ENCODE peak calls at places on chromosomes 13 and 19, in seven cellular contexts. One of them, this sample, is unnamed.
A peak's percentile ranks its signal among the peaks of the same experiment; 100 is the strongest.

GRCh38 chr19:35986664-35987570 is 8.1 kb upstream of the SDHAF1 start:
- DNase-seq in body of pancreas: peak; percentile 32
- DNase-seq in fibroblast of lung: no peak
- DNase-seq in CD8-positive, alpha-beta T cell: no peak
- DNase-seq in cardiac muscle cell: peak; percentile 44
- DNase-seq in ascending aorta: no peak
- DNase-seq in coronary artery: no peak
- DNase-seq in this sample: no peak

GRCh38 chr13:48730971-48731658 is 77.4 kb downstream of the CYSLTR2 start:
- DNase-seq in CD8-positive, alpha-beta T cell: no peak
- DNase-seq in coronary artery: no peak
- DNase-seq in fibroblast of lung: peak; percentile 79
- DNase-seq in cardiac muscle cell: no peak
- DNase-seq in ascending aorta: no peak
- DNase-seq in body of pancreas: no peak
- DNase-seq in this sample: peak; percentile 11

GRCh38 chr13:24271611-24272451 is 37.5 kb upstream of the C1QTNF9 start:
- DNase-seq in body of pancreas: peak; percentile 88
- DNase-seq in ascending aorta: peak; percentile 75
- DNase-seq in coronary artery: peak; percentile 85
- DNase-seq in fibroblast of lung: peak; percentile 83
- DNase-seq in CD8-positive, alpha-beta T cell: peak; percentile 50
- DNase-seq in cardiac muscle cell: no peak
- DNase-seq in this sample: peak; percentile 77

GRCh38 chr13:99671746-99672145 is 170.5 kb downstream of the TM9SF2 start:
- DNase-seq in fibroblast of lung: no peak
- DNase-seq in ascending aorta: no peak
- DNase-seq in cardiac muscle cell: no peak
- DNase-seq in body of pancreas: no peak
- DNase-seq in coronary artery: no peak
- DNase-seq in CD8-positive, alpha-beta T cell: no peak
- DNase-seq in this sample: no peak

GRCh38 chr13:78595819-78596700 is 7.3 kb downstream of the POU4F1 start:
- DNase-seq in CD8-positive, alpha-beta T cell: no peak
- DNase-seq in body of pancreas: no peak
- DNase-seq in ascending aorta: no peak
- DNase-seq in coronary artery: no peak
- DNase-seq in fibroblast of lung: no peak
- DNase-seq in cardiac muscle cell: peak; percentile 62
- DNase-seq in this sample: no peak

GRCh38 chr19:12721656-12722565 is 1.8 kb downstream of the TNPO2 start:
- DNase-seq in ascending aorta: peak; percentile 79
- DNase-seq in body of pancreas: peak; percentile 69
- DNase-seq in coronary artery: peak; percentile 90
- DNase-seq in cardiac muscle cell: peak; percentile 94
- DNase-seq in fibroblast of lung: peak; percentile 85
- DNase-seq in CD8-positive, alpha-beta T cell: peak; percentile 23
- DNase-seq in this sample: peak; percentile 70

GRCh38 chr19:28285078-28285477 is 927.9 kb downstream of the UQCRFS1 start:
- DNase-seq in coronary artery: no peak
- DNase-seq in body of pancreas: no peak
- DNase-seq in CD8-positive, alpha-beta T cell: no peak
- DNase-seq in cardiac muscle cell: no peak
- DNase-seq in fibroblast of lung: no peak
- DNase-seq in ascending aorta: no peak
- DNase-seq in this sample: no peak

GRCh38 chr13:107351305-107351704 is 783.4 kb upstream of the ARGLU1 start:
- DNase-seq in coronary artery: no peak
- DNase-seq in cardiac muscle cell: peak; percentile 1
- DNase-seq in ascending aorta: no peak
- DNase-seq in fibroblast of lung: peak; percentile 43
- DNase-seq in CD8-positive, alpha-beta T cell: no peak
- DNase-seq in body of pancreas: no peak
- DNase-seq in this sample: no peak

GRCh38 chr13:41942462-41943094 is 18.3 kb downstream of the VWA8 start:
- DNase-seq in fibroblast of lung: peak; percentile 50
- DNase-seq in body of pancreas: no peak
- DNase-seq in ascending aorta: no peak
- DNase-seq in coronary artery: no peak
- DNase-seq in cardiac muscle cell: peak; percentile 39
- DNase-seq in CD8-positive, alpha-beta T cell: no peak
- DNase-seq in this sample: peak; percentile 74

GRCh38 chr13:99071211-99071610 is 93.3 kb upstream of the DOCK9 start:
- DNase-seq in CD8-positive, alpha-beta T cell: no peak
- DNase-seq in coronary artery: no peak
- DNase-seq in body of pancreas: no peak
- DNase-seq in cardiac muscle cell: no peak
- DNase-seq in fibroblast of lung: no peak
- DNase-seq in ascending aorta: no peak
- DNase-seq in this sample: no peak

GRCh38 chr19:55254625-55254977 is 4.2 kb downstream of the PPP6R1 start:
- DNase-seq in fibroblast of lung: no peak
- DNase-seq in coronary artery: no peak
- DNase-seq in ascending aorta: no peak
- DNase-seq in CD8-positive, alpha-beta T cell: no peak
- DNase-seq in cardiac muscle cell: no peak
- DNase-seq in body of pancreas: no peak
- DNase-seq in this sample: no peak

GRCh38 chr19:55256562-55257460 is 2.0 kb downstream of the PPP6R1 start:
- DNase-seq in ascending aorta: no peak
- DNase-seq in CD8-positive, alpha-beta T cell: no peak
- DNase-seq in coronary artery: no peak
- DNase-seq in fibroblast of lung: no peak
- DNase-seq in body of pancreas: no peak
- DNase-seq in cardiac muscle cell: no peak
- DNase-seq in this sample: peak; percentile 5

GRCh38 chr19:55253842-55254624 is 4.8 kb downstream of the PPP6R1 start:
- DNase-seq in fibroblast of lung: no peak
- DNase-seq in cardiac muscle cell: no peak
- DNase-seq in coronary artery: no peak
- DNase-seq in body of pancreas: peak; percentile 21
- DNase-seq in CD8-positive, alpha-beta T cell: peak; percentile 52
- DNase-seq in ascending aorta: no peak
- DNase-seq in this sample: no peak

GRCh38 chr19:55257461-55258411 is 1.1 kb downstream of the PPP6R1 start:
- DNase-seq in coronary artery: no peak
- DNase-seq in ascending aorta: no peak
- DNase-seq in CD8-positive, alpha-beta T cell: no peak
- DNase-seq in fibroblast of lung: no peak
- DNase-seq in body of pancreas: no peak
- DNase-seq in cardiac muscle cell: peak; percentile 47
- DNase-seq in this sample: peak; percentile 12

DNA sequence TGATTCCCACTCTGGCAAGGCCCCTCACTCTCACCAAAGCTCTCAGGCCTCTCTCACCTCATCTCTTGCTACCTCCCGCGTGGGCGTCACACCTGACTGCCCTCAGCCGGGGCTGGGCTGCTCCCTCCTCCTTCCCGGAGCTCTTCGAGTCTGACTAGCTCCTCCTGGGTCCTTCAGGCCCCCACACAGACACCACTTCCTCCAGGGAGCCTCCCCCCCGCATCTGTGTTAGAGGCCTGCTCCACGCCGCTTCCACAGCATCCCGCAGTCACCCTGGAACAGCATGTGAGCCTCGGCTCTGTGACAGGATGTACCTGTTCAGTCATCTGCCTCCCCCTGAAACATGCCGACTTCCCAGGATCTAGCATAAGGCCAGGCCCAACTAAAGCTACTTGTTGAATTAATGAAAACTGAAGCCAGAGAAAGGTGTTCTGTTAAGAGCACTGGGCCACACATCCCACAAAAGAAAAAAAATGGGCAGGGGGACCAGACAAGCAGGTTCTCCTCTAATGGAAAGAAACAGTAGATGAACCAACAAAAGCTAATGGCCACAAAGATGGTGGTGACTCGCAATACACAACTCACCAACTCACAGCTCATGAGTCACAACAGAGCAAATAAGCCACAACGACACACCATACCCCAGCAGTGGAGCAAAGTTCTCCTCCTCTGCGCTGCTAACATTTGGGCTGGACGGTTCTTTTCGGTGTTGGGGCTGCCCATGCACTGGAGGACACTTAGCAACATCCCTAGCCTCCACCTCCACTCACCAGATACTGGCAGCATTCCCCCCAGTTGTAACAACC is 3.0 kb downstream of the PPP6R1 start:
- DNase-seq in body of pancreas: no peak
- DNase-seq in coronary artery: no peak
- DNase-seq in ascending aorta: no peak
- DNase-seq in fibroblast of lung: peak; percentile 39
- DNase-seq in CD8-positive, alpha-beta T cell: peak; percentile 33
- DNase-seq in cardiac muscle cell: no peak
- DNase-seq in this sample: peak; percentile 15
- H3K4me3 ChIP-seq in body of pancreas: no peak overlapping the region
- H3K4me3 ChIP-seq in coronary artery: peak overlapping the region; percentile 87
- H3K4me3 ChIP-seq in ascending aorta: no peak overlapping the region
- H3K4me3 ChIP-seq in fibroblast of lung: no peak overlapping the region
- H3K4me3 ChIP-seq in CD8-positive, alpha-beta T cell: peak overlapping the region; percentile 74
- H3K4me3 ChIP-seq in cardiac muscle cell: no peak overlapping the region
- H3K4me3 ChIP-seq in this sample: peak overlapping the region; percentile 88

GRCh38 chr19:46732172-46732938 is 13.5 kb upstream of the FKRP start:
- DNase-seq in coronary artery: no peak
- DNase-seq in CD8-positive, alpha-beta T cell: no peak
- DNase-seq in body of pancreas: no peak
- DNase-seq in ascending aorta: no peak
- DNase-seq in cardiac muscle cell: no peak
- DNase-seq in fibroblast of lung: peak; percentile 88
- DNase-seq in this sample: no peak

GRCh38 chr19:46730187-46730586 is 13.3 kb upstream of the PRKD2 start:
- DNase-seq in CD8-positive, alpha-beta T cell: no peak
- DNase-seq in ascending aorta: no peak
- DNase-seq in coronary artery: no peak
- DNase-seq in fibroblast of lung: no peak
- DNase-seq in cardiac muscle cell: no peak
- DNase-seq in body of pancreas: no peak
- DNase-seq in this sample: no peak

GRCh38 chr19:46730595-46730994 is 13.7 kb upstream of the PRKD2 start:
- DNase-seq in CD8-positive, alpha-beta T cell: no peak
- DNase-seq in cardiac muscle cell: no peak
- DNase-seq in body of pancreas: no peak
- DNase-seq in fibroblast of lung: no peak
- DNase-seq in coronary artery: no peak
- DNase-seq in ascending aorta: no peak
- DNase-seq in this sample: no peak

GRCh38 chr19:46731584-46731983 is 14.3 kb upstream of the FKRP start:
- DNase-seq in fibroblast of lung: peak; percentile 61
- DNase-seq in CD8-positive, alpha-beta T cell: no peak
- DNase-seq in cardiac muscle cell: no peak
- DNase-seq in body of pancreas: peak; percentile 32
- DNase-seq in coronary artery: no peak
- DNase-seq in ascending aorta: no peak
- DNase-seq in this sample: no peak

DNA sequence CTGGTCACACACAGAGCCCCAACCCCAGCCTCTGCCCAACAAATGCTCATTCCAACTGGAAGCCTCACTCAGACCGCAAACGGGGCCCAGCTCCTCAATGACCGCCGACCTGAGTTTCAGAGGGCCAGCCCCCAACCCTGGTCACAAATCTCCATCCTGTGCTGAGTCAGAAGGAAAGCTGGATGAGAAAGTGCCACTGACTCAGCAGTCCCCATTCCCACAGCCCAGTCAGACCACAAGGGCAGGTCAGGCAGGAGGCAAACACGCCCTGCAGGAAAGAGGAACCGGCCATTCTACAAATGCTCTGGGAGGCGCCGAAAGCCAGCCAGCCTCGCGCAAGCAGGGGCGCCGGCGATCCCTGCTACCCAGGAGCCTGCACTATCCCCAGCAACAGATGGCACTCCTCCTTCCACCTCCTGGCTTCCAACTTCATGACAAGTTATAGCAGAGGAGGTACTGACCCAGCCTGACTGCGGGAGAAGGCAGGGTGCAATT is 14.1 kb upstream of the PRKD2 start:
- DNase-seq in body of pancreas: peak; percentile 65
- DNase-seq in ascending aorta: no peak
- DNase-seq in fibroblast of lung: peak; percentile 98
- DNase-seq in coronary artery: no peak
- DNase-seq in cardiac muscle cell: no peak
- DNase-seq in CD8-positive, alpha-beta T cell: no peak
- DNase-seq in this sample: peak; percentile 78
- TF ChIP-seq CTCF in body of pancreas: no peak
- TF ChIP-seq CTCF in ascending aorta: no peak
- TF ChIP-seq CTCF in fibroblast of lung: no peak
- TF ChIP-seq CTCF in coronary artery: no peak
- TF ChIP-seq CTCF in cardiac muscle cell: no peak
- TF ChIP-seq CTCF in CD8-positive, alpha-beta T cell: no peak
- TF ChIP-seq CTCF in this sample: no peak

DNA sequence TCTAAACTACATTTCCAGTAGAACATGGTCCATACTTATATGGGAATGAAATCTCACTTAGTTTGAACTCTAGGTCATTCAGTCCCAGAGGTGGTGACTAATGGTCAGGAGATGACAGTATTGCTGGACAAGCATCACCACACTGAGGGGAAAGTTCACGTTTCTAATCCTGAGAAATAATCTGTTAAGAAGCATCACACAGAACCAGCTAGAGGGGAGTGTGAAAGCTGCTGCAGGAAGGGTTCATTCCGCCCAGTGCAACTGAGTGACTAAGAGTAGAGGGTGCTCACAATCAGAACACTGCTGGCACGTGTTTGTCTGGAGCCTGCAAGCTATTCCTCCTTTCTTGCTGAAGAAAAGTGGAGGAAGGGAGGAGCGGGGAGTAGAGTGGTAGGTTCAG is 2.7 kb downstream of the COL4A1 start:
- DNase-seq in body of pancreas: no peak
- DNase-seq in fibroblast of lung: peak; percentile 55
- DNase-seq in CD8-positive, alpha-beta T cell: no peak
- DNase-seq in coronary artery: peak; percentile 78
- DNase-seq in cardiac muscle cell: no peak
- DNase-seq in ascending aorta: peak; percentile 77
- DNase-seq in this sample: peak; percentile 28
- H3K4me3 ChIP-seq in body of pancreas: no peak overlapping the region
- H3K4me3 ChIP-seq in fibroblast of lung: no peak overlapping the region
- H3K4me3 ChIP-seq in CD8-positive, alpha-beta T cell: no peak overlapping the region
- H3K4me3 ChIP-seq in coronary artery: peak overlapping the region; percentile 98
- H3K4me3 ChIP-seq in cardiac muscle cell: no peak overlapping the region
- H3K4me3 ChIP-seq in ascending aorta: peak overlapping the region; percentile 84
- H3K4me3 ChIP-seq in this sample: no peak overlapping the region

GRCh38 chr19:42268142-42268703 is 829 bp upstream of the CIC start:
- DNase-seq in fibroblast of lung: peak; percentile 98
- DNase-seq in CD8-positive, alpha-beta T cell: peak; percentile 96
- DNase-seq in cardiac muscle cell: peak; percentile 100
- DNase-seq in coronary artery: peak; percentile 100
- DNase-seq in body of pancreas: peak; percentile 100
- DNase-seq in ascending aorta: peak; percentile 100
- DNase-seq in this sample: peak; percentile 99
- TF ChIP-seq CTCF in fibroblast of lung: no peak
- TF ChIP-seq CTCF in CD8-positive, alpha-beta T cell: no peak
- TF ChIP-seq CTCF in cardiac muscle cell: no peak
- TF ChIP-seq CTCF in coronary artery: no peak
- TF ChIP-seq CTCF in body of pancreas: peak; percentile 23
- TF ChIP-seq CTCF in ascending aorta: no peak
- TF ChIP-seq CTCF in this sample: no peak

This sample was measured in AG10803.